ENCODE peak calls at places on chromosomes 16 and 17, in five cellular contexts. T is IMR-90, D is body of pancreas, G is uterus, A is adrenal gland. L is an unnamed sample.

GRCh38 chr17:41972571-41973411 is 6.2 kb downstream of the CNP start:
- DNase-seq in T (no peak), D (peak; percentile 90), G (no peak), A (peak; percentile 85), L (peak; percentile 84)

GRCh38 chr17:78969865-78970264 is 9.9 kb downstream of the LGALS3BP start:
- DNase-seq in T (no peak), D (no peak), G (no peak), A (no peak), L (no peak)

GRCh38 chr17:37576281-37576680 is 32.9 kb downstream of the SYNRG start:
- DNase-seq in T (peak; percentile 27), D (no peak), G (no peak), A (no peak), L (no peak)

GRCh38 chr17:29891131-29891530 is 38.9 kb downstream of the SSH2 start:
- DNase-seq in T (no peak), D (no peak), G (no peak), A (no peak), L (no peak)

GRCh38 chr17:62307196-62307595 is 73.2 kb upstream of the EFCAB3 start:
- DNase-seq in T (no peak), D (no peak), G (no peak), A (no peak), L (no peak)

GRCh38 chr17:67422887-67423286 is 45.8 kb downstream of the PITPNC1 start:
- DNase-seq in T (no peak), D (no peak), G (no peak), A (no peak), L (no peak)

GRCh38 chr16:5903153-5903552 is 805.6 kb upstream of the EEF2KMT start:
- DNase-seq in T (no peak), D (no peak), G (no peak), A (no peak), L (no peak)

GRCh38 chr17:10750210-10750609 is 20.4 kb upstream of the TMEM220 start:
- DNase-seq in T (no peak), D (no peak), G (no peak), A (no peak), L (no peak)

GRCh38 chr17:79842656-79843474 is 3.6 kb upstream of the CBX4 start:
- DNase-seq in T (no peak), D (peak; percentile 20), G (no peak), A (no peak), L (no peak)

GRCh38 chr16:69150146-69150865 is 17.9 kb downstream of the UTP4 start:
- DNase-seq in T (peak; percentile 81), D (peak; percentile 61), G (peak; percentile 78), A (peak; percentile 79), L (peak; percentile 25)

GRCh38 chr16:72210072-72210471 is 38.1 kb upstream of the PMFBP1 start:
- DNase-seq in T (no peak), D (no peak), G (no peak), A (no peak), L (no peak)

GRCh38 chr17:15946611-15947120 is 1.7 kb downstream of the ADORA2B start:
- DNase-seq in T (no peak), D (no peak), G (no peak), A (no peak), L (no peak)
- H3K4me3 ChIP-seq in T (peak overlapping the region; percentile 73), D (no peak overlapping the region), G (no peak overlapping the region), A (no peak overlapping the region), L (no peak overlapping the region)

GRCh38 chr17:74798239-74798707 is 22.1 kb upstream of the NAT9 start:
- DNase-seq in T (peak; percentile 36), D (no peak), G (no peak), A (no peak), L (no peak)

GRCh38 chr17:74792586-74792985 is 16.4 kb upstream of the NAT9 start:
- DNase-seq in T (no peak), D (no peak), G (no peak), A (no peak), L (no peak)

GRCh38 chr17:74797824-74798223 is 21.7 kb upstream of the NAT9 start:
- DNase-seq in T (no peak), D (no peak), G (no peak), A (no peak), L (no peak)

GRCh38 chr17:74796211-74796610 is 20.1 kb upstream of the NAT9 start:
- DNase-seq in T (no peak), D (no peak), G (no peak), A (no peak), L (no peak)

DNA sequence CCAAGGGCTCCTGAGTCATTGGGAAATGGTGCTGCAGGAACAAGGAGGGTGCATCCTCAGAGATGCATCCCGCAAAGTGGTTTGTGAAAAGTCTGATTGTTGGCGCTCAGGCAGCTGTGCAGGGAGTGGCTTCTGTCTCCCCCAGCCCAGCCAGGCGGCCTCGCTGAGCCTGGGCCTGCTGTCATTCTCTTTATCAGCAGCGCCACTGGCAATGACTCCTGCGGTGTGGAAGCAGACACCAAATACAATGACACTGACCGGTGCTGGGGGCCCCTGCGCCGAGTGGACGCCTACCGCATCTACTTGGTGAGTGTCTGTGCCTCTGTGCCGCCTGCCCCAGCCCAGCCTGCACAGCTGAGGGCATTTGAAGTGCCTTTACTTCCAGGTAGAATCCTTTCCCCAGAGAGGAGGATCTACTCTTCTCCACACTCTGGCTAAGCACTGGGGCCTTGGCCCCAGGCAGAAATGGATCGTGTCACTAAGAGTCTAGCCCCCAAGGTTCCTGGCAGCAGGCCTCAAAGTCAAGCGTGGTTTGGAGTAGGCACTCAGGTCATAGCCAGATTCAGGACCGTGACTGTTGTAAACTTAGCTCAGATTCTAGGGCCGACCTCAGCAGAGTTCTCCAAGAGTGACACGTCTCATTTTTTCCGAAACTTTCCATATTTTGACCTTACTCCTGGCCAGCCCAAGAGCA is 19.3 kb upstream of the NAT9 start:
- DNase-seq in T (no peak), D (no peak), G (no peak), A (no peak), L (no peak)
- TF ChIP-seq CTCF in T (no peak), D (no peak), G (no peak), A (no peak), L (no peak)

GRCh38 chr17:40419559-40420331 is 2.0 kb upstream of the TOP2A start:
- DNase-seq in T (no peak), D (no peak), G (no peak), A (no peak), L (no peak)

GRCh38 chr17:40416671-40417070 is 1.0 kb downstream of the TOP2A start:
- DNase-seq in T (no peak), D (no peak), G (no peak), A (no peak), L (no peak)

GRCh38 chr17:40417258-40417608 is 463 bp downstream of the TOP2A start:
- DNase-seq in T (peak; percentile 5), D (no peak), G (no peak), A (no peak), L (no peak)

GRCh38 chr17:40418428-40418706 is 671 bp upstream of the TOP2A start:
- DNase-seq in T (no peak), D (no peak), G (no peak), A (no peak), L (no peak)

GRCh38 chr17:40417609-40418427 is at the start of gene TOP2A:
- DNase-seq in T (peak; percentile 100), D (peak; percentile 99), G (peak; percentile 100), A (peak; percentile 100), L (peak; percentile 99)
- TF ChIP-seq POLR2A in T (peak; percentile 68), D (no peak), G (no peak), A (no peak), L (no peak)

GRCh38 chr16:89668790-89669158 is 11.1 kb downstream of the SPATA33 start:
- DNase-seq in T (no peak), D (no peak), G (no peak), A (no peak), L (no peak)
- H3K4me3 ChIP-seq in T (no peak overlapping the region), D (no peak overlapping the region), G (no peak overlapping the region), A (no peak overlapping the region), L (no peak overlapping the region)

GRCh38 chr17:15213381-15214087 is 51.6 kb downstream of the PMP22 start:
- DNase-seq in T (peak; percentile 16), D (no peak), G (no peak), A (no peak), L (no peak)
- TF ChIP-seq CTCF in T (peak; percentile 40), D (peak; percentile 29), G (no peak), A (peak; percentile 27), L (no peak)

GRCh38 chr17:7237266-7237760 is 1.9 kb downstream of the PHF23 start:
- DNase-seq in T (no peak), D (no peak), G (no peak), A (peak; percentile 64), L (no peak)

GRCh38 chr17:7237761-7238417 is 1.4 kb downstream of the PHF23 start:
- DNase-seq in T (peak; percentile 46), D (peak; percentile 82), G (peak; percentile 79), A (peak; percentile 90), L (peak; percentile 74)

GRCh38 chr17:7236808-7237207 is 2.4 kb downstream of the PHF23 start:
- DNase-seq in T (no peak), D (no peak), G (no peak), A (no peak), L (no peak)

GRCh38 chr17:7234100-7235012 is at the start of gene DVL2:
- DNase-seq in T (peak; percentile 94), D (peak; percentile 96), G (peak; percentile 96), A (peak; percentile 98), L (peak; percentile 96)

GRCh38 chr17:7235693-7236665 is 1.7 kb upstream of the DVL2 start:
- DNase-seq in T (peak; percentile 47), D (peak; percentile 56), G (no peak), A (peak; percentile 83), L (no peak)
- TF ChIP-seq POLR2A in T (no peak), D (no peak), G (no peak), A (peak; percentile 52), L (no peak)

GRCh38 chr17:43465049-43465448 is 18.7 kb upstream of the DHX8 start:
- DNase-seq in T (no peak), D (no peak), G (no peak), A (no peak), L (no peak)
- H3K4me3 ChIP-seq in T (no peak overlapping the region), D (no peak overlapping the region), G (no peak overlapping the region), A (no peak overlapping the region), L (no peak overlapping the region)

GRCh38 chr17:7712111-7712771 is 5.3 kb upstream of the DNAH2 start:
- DNase-seq in T (no peak), D (no peak), G (no peak), A (no peak), L (no peak)

GRCh38 chr17:7713782-7714181 is 3.8 kb upstream of the DNAH2 start:
- DNase-seq in T (no peak), D (no peak), G (no peak), A (no peak), L (no peak)

GRCh38 chr17:7709031-7709430 is 4.0 kb downstream of the EFNB3 start:
- DNase-seq in T (no peak), D (no peak), G (no peak), A (no peak), L (no peak)

GRCh38 chr17:7710341-7710740 is 5.3 kb downstream of the EFNB3 start:
- DNase-seq in T (no peak), D (no peak), G (no peak), A (no peak), L (no peak)

GRCh38 chr17:7711356-7711755 is 6.2 kb upstream of the DNAH2 start:
- DNase-seq in T (no peak), D (no peak), G (no peak), A (no peak), L (no peak)
- TF ChIP-seq CTCF in T (no peak), D (no peak), G (no peak), A (no peak), L (no peak)